ENCODE peak calls at places on chromosomes 16 and 17, in five cellular contexts. W is effector memory CD4-positive, alpha-beta T cell; J is GM06990; A is SK-N-SH; O is PC-3. M is an unnamed sample. For H3K36me3, the result is how much of the 10 kb centered on the place peaks cover.

GRCh38 chr16:64627781-64628180 is 494.1 kb downstream of the CDH11 start:
- DNase-seq in O (no peak), A (no peak), J (no peak), W (no peak), M (no peak)

GRCh38 chr17:36657763-36658490 is 56.5 kb downstream of the MRM1 start:
- DNase-seq in J (no peak), A (peak), W (no peak), O (no peak), M (no peak)

GRCh38 chr17:73697872-73698271 is 53.6 kb upstream of the SDK2 start:
- DNase-seq in J (no peak), W (no peak), O (no peak), A (no peak), M (no peak)

GRCh38 chr17:7634384-7634783 is 4.4 kb downstream of the SHBG start:
- DNase-seq in A (peak), J (no peak), W (no peak), O (peak), M (no peak)

GRCh38 chr17:48542114-48542955 is 2.6 kb downstream of the HOXB2 start:
- DNase-seq in J (no peak), O (no peak), W (no peak), A (no peak), M (peak)

GRCh38 chr16:62036807-62037135 is 533 bp upstream of the CDH8 start:
- DNase-seq in W (no peak), J (no peak), O (no peak), A (no peak), M (no peak)

GRCh38 chr16:4572715-4573114 is 16.6 kb downstream of the C16orf96 start:
- DNase-seq in A (no peak), O (no peak), W (no peak), J (no peak), M (no peak)

GRCh38 chr17:77424585-77425344 is 284.0 kb downstream of the SEC14L1 start:
- DNase-seq in W (no peak), A (peak), J (no peak), O (no peak), M (no peak)

GRCh38 chr17:1294157-1294717 is 14.8 kb downstream of the TRARG1 start:
- DNase-seq in W (peak), A (no peak), J (no peak), O (no peak), M (peak)

GRCh38 chr16:53744449-53744848 is 40.5 kb downstream of the FTO start:
- DNase-seq in O (peak), J (peak), W (no peak), A (no peak), M (no peak)

GRCh38 chr17:79844869-79845600 is 5.8 kb upstream of the CBX4 start:
- DNase-seq in A (peak), O (peak), W (no peak), J (no peak), M (peak)

GRCh38 chr17:35890774-35891155 is 10.6 kb upstream of the CCL5 start:
- DNase-seq in W (peak), O (no peak), A (peak), J (no peak), M (peak)

GRCh38 chr16:57304169-57305061 is 19.9 kb upstream of the PLLP start:
- DNase-seq in J (no peak), A (no peak), O (peak), W (no peak), M (no peak)

GRCh38 chr17:82121246-82121645 is 23.2 kb upstream of the FASN start:
- DNase-seq in A (peak), O (no peak), W (no peak), J (no peak), M (no peak)

GRCh38 chr17:82121660-82122629 is 23.9 kb upstream of the FASN start:
- DNase-seq in J (no peak), O (no peak), W (no peak), A (peak), M (no peak)

GRCh38 chr17:82126479-82127314 is 28.7 kb upstream of the FASN start:
- DNase-seq in W (peak), A (peak), J (no peak), O (no peak), M (peak)

GRCh38 chr17:82127315-82127595 is 29.2 kb upstream of the FASN start:
- DNase-seq in W (no peak), J (no peak), O (no peak), A (no peak), M (no peak)

DNA sequence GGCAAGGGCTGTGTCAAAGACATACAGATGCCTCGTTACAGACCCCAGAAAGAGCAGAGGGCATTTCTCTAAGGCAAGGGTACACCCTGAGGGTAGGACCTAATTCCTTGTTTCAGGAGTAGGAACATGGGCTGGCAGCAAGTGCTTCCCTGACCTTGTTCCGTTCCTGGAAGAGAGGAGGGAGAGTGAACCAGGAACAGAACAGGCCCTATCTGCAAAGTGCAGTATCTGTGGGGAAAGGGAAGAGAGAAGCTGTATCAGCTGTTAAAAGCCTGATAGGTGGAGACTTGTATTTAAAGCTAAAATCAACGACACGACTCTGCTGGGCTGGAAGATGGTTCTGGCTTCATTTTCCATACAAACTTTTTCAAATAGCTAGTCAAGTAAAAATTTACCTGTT is 26.1 kb upstream of the FASN start:
- DNase-seq in A (no peak), W (no peak), J (no peak), O (no peak), M (no peak)
- H3K4me3 ChIP-seq in A (no peak), W (no peak), J (no peak), O (no peak), M (no peak)

GRCh38 chr16:16041196-16041892 is 91.9 kb downstream of the ABCC1 start:
- DNase-seq in O (no peak), J (no peak), W (no peak), A (no peak), M (peak)
- H3K36me3 ChIP-seq in O (under half), J (under half), W (half or more), A (under half), M (half or more)

GRCh38 chr17:63295288-63295687 is 150.8 kb downstream of the CYB561 start:
- DNase-seq in W (no peak), J (no peak), O (no peak), A (no peak), M (no peak)

GRCh38 chr17:63289931-63290330 is 156.2 kb downstream of the CYB561 start:
- DNase-seq in A (no peak), W (no peak), O (no peak), J (no peak), M (no peak)

GRCh38 chr17:63293310-63293709 is 152.8 kb downstream of the CYB561 start:
- DNase-seq in O (peak), W (no peak), J (no peak), A (no peak), M (no peak)

GRCh38 chr17:63290784-63291183 is 155.3 kb downstream of the CYB561 start:
- DNase-seq in J (no peak), O (peak), W (no peak), A (no peak), M (no peak)

DNA sequence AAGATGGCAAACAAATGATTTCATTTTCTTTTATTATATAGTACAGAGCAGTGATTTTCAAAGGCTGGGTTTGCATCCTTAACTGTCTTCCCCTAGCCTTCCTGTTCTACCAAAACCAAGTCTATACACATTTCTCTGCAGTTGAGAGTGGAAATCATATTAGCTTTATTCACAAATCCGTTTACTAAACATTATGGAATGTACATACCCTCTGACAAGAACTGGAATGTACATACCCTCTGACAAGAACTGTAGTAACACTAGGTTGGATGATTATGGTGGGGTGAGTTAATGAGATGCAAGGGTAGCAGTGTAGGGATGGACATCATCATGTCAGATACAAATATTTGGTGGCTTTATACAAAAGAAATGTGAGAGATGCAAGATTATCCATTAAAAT is 154.9 kb downstream of the CYB561 start:
- DNase-seq in W (no peak), J (no peak), A (no peak), O (no peak), M (no peak)
- H3K4me3 ChIP-seq in W (no peak), J (no peak), A (no peak), O (no peak), M (no peak)

GRCh38 chr16:1403733-1404132 is 10.8 kb downstream of the UNKL start:
- DNase-seq in W (no peak), J (no peak), O (no peak), A (no peak), M (no peak)
- H3K36me3 ChIP-seq in W (under half), J (under half), O (under half), A (under half), M (half or more)

DNA sequence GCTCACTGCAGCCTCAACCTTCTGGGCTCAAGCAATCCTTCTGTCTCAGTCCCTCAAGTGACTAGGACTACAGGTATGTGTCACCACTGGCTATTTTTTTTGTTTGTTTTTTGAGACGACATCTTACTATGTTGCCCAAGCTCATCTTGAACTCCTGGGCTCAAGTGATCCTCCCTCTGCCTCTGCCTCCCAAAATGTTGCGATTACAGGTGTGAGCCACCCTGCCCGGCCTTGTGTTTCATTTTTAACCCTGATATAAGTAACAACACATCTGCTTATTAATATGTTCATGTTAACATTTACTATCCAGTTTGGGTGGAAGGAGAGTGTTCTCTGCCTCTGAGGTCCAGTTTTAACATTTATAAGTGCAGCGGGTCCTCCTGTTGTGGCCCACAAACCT is 3.1 kb downstream of the FAM20A start:
- DNase-seq in A (no peak), W (no peak), O (no peak), J (no peak), M (no peak)
- H3K4me3 ChIP-seq in A (no peak), W (no peak), O (no peak), J (no peak), M (no peak)